ENCODE peak calls at places on chromosome 20, in eight cellular contexts. O is renal cortical epithelial cell; W is tibial nerve; S is brain microvascular endothelial cell; H is pancreas; R is KBM-7; F is stimulated activated CD4-positive, alpha-beta T cell treated with anti-CD3 and anti-CD28 coated beads, Interleukin-12 subunit alpha, Interleukin-12 subunit beta, amount 100 ng/mL, for 4 hours; J is iPS-NIHi11. D is an unnamed sample.

GRCh38 chr20:33443006-33443511 is 504 bp downstream of the SNTA1 start:
- DNase-seq in O (no peak), W (no peak), S (no peak), H (no peak), R (no peak), F (peak; percentile 24), J (peak; percentile 80), D (no peak)

GRCh38 chr20:63657937-63658748 is at the start of gene RTEL1:
- DNase-seq in O (peak; percentile 71), W (peak; percentile 80), S (peak; percentile 86), H (peak; percentile 94), R (peak; percentile 91), F (peak; percentile 84), J (peak; percentile 99), D (peak; percentile 79)

GRCh38 chr20:25668446-25668845 is 28.2 kb downstream of the ZNF337 start:
- DNase-seq in O (no peak), W (no peak), S (no peak), H (no peak), R (no peak), F (no peak), J (no peak), D (no peak)

GRCh38 chr20:51586005-51586440 is 43.5 kb upstream of the NFATC2 start:
- DNase-seq in O (peak; percentile 44), W (no peak), S (peak; percentile 89), H (no peak), R (no peak), F (no peak), J (no peak), D (no peak)

GRCh38 chr20:13817342-13817741 is 32.5 kb downstream of the NDUFAF5 start:
- DNase-seq in O (no peak), W (no peak), S (no peak), H (no peak), R (no peak), F (no peak), J (no peak), D (no peak)

GRCh38 chr20:10352934-10353866 is 80.8 kb downstream of the MKKS start:
- DNase-seq in O (peak; percentile 70), W (no peak), S (no peak), H (no peak), R (no peak), F (no peak), J (no peak), D (no peak)

GRCh38 chr20:64106981-64107735 is at the start of gene NPBWR2:
- DNase-seq in O (no peak), W (no peak), S (no peak), H (peak; percentile 53), R (no peak), F (no peak), J (peak; percentile 76), D (no peak)

GRCh38 chr20:50788868-50789125 is 6.1 kb upstream of the BCAS4 start:
- DNase-seq in O (no peak), W (no peak), S (no peak), H (no peak), R (no peak), F (no peak), J (no peak), D (no peak)

GRCh38 chr20:52192296-52193007 is 873 bp upstream of the ZFP64 start:
- DNase-seq in O (no peak), W (no peak), S (no peak), H (no peak), R (no peak), F (no peak), J (peak; percentile 78), D (peak; percentile 47)